ENCODE peak calls at places on chromosome 2, in nine cellular contexts. E is hepatocyte, N is NCI-H2081, F is head of caudate nucleus, P is naive B cell, O is iPS-NIHi11, M is glutamatergic neuron, U is DND-41, V is myocyte. X is an unnamed sample.

GRCh38 chr2:181857471-181857870 is 34.1 kb upstream of the ITPRID2 start:
- DNase-seq in E (no peak), N (no peak), F (no peak), P (no peak), O (no peak), M (no peak), U (no peak), V (no peak), X (no peak)

GRCh38 chr2:134281815-134282419 is 28.0 kb downstream of the MGAT5 start:
- DNase-seq in E (no peak), N (no peak), F (no peak), P (no peak), O (no peak), M (no peak), U (no peak), V (peak), X (no peak)

GRCh38 chr2:64177315-64177714 is 33.1 kb upstream of the PELI1 start:
- DNase-seq in E (no peak), N (no peak), F (no peak), P (no peak), O (no peak), M (no peak), U (no peak), V (no peak), X (no peak)

GRCh38 chr2:217994776-217995274 is 8.0 kb downstream of the TNS1 start:
- DNase-seq in E (no peak), N (no peak), F (no peak), P (no peak), O (no peak), M (no peak), U (no peak), V (no peak), X (no peak)

GRCh38 chr2:226742346-226742745 is 57.3 kb downstream of the IRS1 start:
- DNase-seq in E (no peak), N (no peak), F (peak), P (no peak), O (no peak), M (no peak), U (no peak), V (peak), X (no peak)

GRCh38 chr2:148619560-148620190 is 24.9 kb upstream of the EPC2 start:
- DNase-seq in E (no peak), N (no peak), F (no peak), P (peak), O (no peak), M (no peak), U (no peak), V (no peak), X (peak)

GRCh38 chr2:38146302-38146916 is 70.5 kb upstream of the CYP1B1 start:
- DNase-seq in E (peak), N (no peak), F (no peak), P (no peak), O (no peak), M (no peak), U (peak), V (peak), X (no peak)

GRCh38 chr2:100580474-100581264 is 17.9 kb downstream of the PDCL3 start:
- DNase-seq in E (no peak), N (no peak), F (no peak), P (peak), O (no peak), M (no peak), U (peak), V (no peak), X (peak)

GRCh38 chr2:137677466-137677865 is 286.8 kb upstream of the HNMT start:
- DNase-seq in E (no peak), N (peak), F (no peak), P (no peak), O (no peak), M (no peak), U (no peak), V (no peak), X (no peak)

GRCh38 chr2:41241325-41242000 is 789.6 kb upstream of the SLC8A1 start:
- DNase-seq in E (no peak), N (no peak), F (no peak), P (no peak), O (no peak), M (no peak), U (peak), V (no peak), X (no peak)

GRCh38 chr2:234980476-234981187 is 28.8 kb downstream of the SH3BP4 start:
- DNase-seq in E (peak), N (peak), F (no peak), P (no peak), O (no peak), M (no peak), U (no peak), V (no peak), X (no peak)

GRCh38 chr2:127763776-127764175 is 47.2 kb downstream of the WDR33 start:
- DNase-seq in E (no peak), N (no peak), F (no peak), P (no peak), O (no peak), M (no peak), U (no peak), V (no peak), X (no peak)

GRCh38 chr2:174593574-174594203 is 3.9 kb downstream of the WIPF1 start:
- DNase-seq in E (no peak), N (peak), F (no peak), P (peak), O (no peak), M (no peak), U (peak), V (peak), X (peak)

GRCh38 chr2:204654679-204655078 is 109.4 kb downstream of the PARD3B start:
- DNase-seq in E (no peak), N (no peak), F (no peak), P (no peak), O (no peak), M (no peak), U (no peak), V (no peak), X (no peak)

GRCh38 chr2:94874277-94874997 is 3.2 kb downstream of the TEKT4 start:
- DNase-seq in E (no peak), N (peak), F (peak), P (peak), O (peak), M (peak), U (peak), V (peak), X (peak)

GRCh38 chr2:137764638-137765037 is 199.6 kb upstream of the HNMT start:
- DNase-seq in E (no peak), N (no peak), F (no peak), P (no peak), O (no peak), M (no peak), U (no peak), V (no peak), X (no peak)

GRCh38 chr2:226411727-226412360 is 387.8 kb downstream of the IRS1 start:
- DNase-seq in E (peak), N (no peak), F (no peak), P (no peak), O (no peak), M (no peak), U (no peak), V (no peak), X (no peak)

GRCh38 chr2:232512557-232512956 is 7.6 kb upstream of the PRSS56 start:
- DNase-seq in E (peak), N (peak), F (no peak), P (no peak), O (no peak), M (peak), U (no peak), V (no peak), X (no peak)

GRCh38 chr2:216619411-216620393 is 13.5 kb upstream of the IGFBP2 start:
- DNase-seq in E (peak), N (peak), F (no peak), P (no peak), O (no peak), M (peak), U (peak), V (no peak), X (no peak)